ENCODE peak calls at places on chromosomes 13 and 19, in four cellular contexts. One of them, this sample, is unnamed.

GRCh38 chr19:3374369-3375112 is 8.2 kb downstream of the NFIC start:
- DNase-seq in heart right ventricle: peak; percentile 73
- DNase-seq in WERI-Rb-1: no peak
- DNase-seq in suprapubic skin: no peak
- DNase-seq in this sample: peak; percentile 69

GRCh38 chr13:46354143-46355087 is 32.6 kb downstream of the RUBCNL start:
- DNase-seq in heart right ventricle: no peak
- DNase-seq in WERI-Rb-1: no peak
- DNase-seq in suprapubic skin: no peak
- DNase-seq in this sample: no peak

GRCh38 chr13:43303040-43303729 is 279.8 kb downstream of the DNAJC15 start:
- DNase-seq in heart right ventricle: peak; percentile 57
- DNase-seq in WERI-Rb-1: peak; percentile 43
- DNase-seq in suprapubic skin: no peak
- DNase-seq in this sample: peak; percentile 24

GRCh38 chr13:92103673-92104296 is 705.4 kb downstream of the GPC5 start:
- DNase-seq in heart right ventricle: no peak
- DNase-seq in WERI-Rb-1: no peak
- DNase-seq in suprapubic skin: no peak
- DNase-seq in this sample: no peak

GRCh38 chr19:41195675-41196497 is 2.9 kb downstream of the CYP2S1 start:
- DNase-seq in heart right ventricle: no peak
- DNase-seq in WERI-Rb-1: no peak
- DNase-seq in suprapubic skin: no peak
- DNase-seq in this sample: no peak

GRCh38 chr13:105774739-105775460 is 760.6 kb downstream of the EFNB2 start:
- DNase-seq in heart right ventricle: no peak
- DNase-seq in WERI-Rb-1: no peak
- DNase-seq in suprapubic skin: no peak
- DNase-seq in this sample: no peak

GRCh38 chr19:39692166-39692565 is 12.1 kb upstream of the LGALS14 start:
- DNase-seq in heart right ventricle: no peak
- DNase-seq in WERI-Rb-1: no peak
- DNase-seq in suprapubic skin: no peak
- DNase-seq in this sample: no peak

GRCh38 chr19:737591-738093 is 13.3 kb upstream of the MISP start:
- DNase-seq in heart right ventricle: peak; percentile 59
- DNase-seq in WERI-Rb-1: peak; percentile 78
- DNase-seq in suprapubic skin: no peak
- DNase-seq in this sample: peak; percentile 47

GRCh38 chr19:51027126-51027806 is 850 bp upstream of the KLK11 start:
- DNase-seq in heart right ventricle: no peak
- DNase-seq in WERI-Rb-1: no peak
- DNase-seq in suprapubic skin: peak; percentile 54
- DNase-seq in this sample: no peak

GRCh38 chr13:20767309-20767943 is 6.3 kb downstream of the EEF1AKMT1 start:
- DNase-seq in heart right ventricle: no peak
- DNase-seq in WERI-Rb-1: no peak
- DNase-seq in suprapubic skin: no peak
- DNase-seq in this sample: no peak

GRCh38 chr19:39157275-39157996 is 31.9 kb downstream of the PAK4 start:
- DNase-seq in heart right ventricle: no peak
- DNase-seq in WERI-Rb-1: no peak
- DNase-seq in suprapubic skin: no peak
- DNase-seq in this sample: no peak

GRCh38 chr19:33811736-33812387 is 15.2 kb downstream of the KCTD15 start:
- DNase-seq in heart right ventricle: no peak
- DNase-seq in WERI-Rb-1: no peak
- DNase-seq in suprapubic skin: peak; percentile 27
- DNase-seq in this sample: no peak

GRCh38 chr19:16737909-16738308 is 18.3 kb downstream of the NWD1 start:
- DNase-seq in heart right ventricle: no peak
- DNase-seq in WERI-Rb-1: no peak
- DNase-seq in suprapubic skin: no peak
- DNase-seq in this sample: no peak

GRCh38 chr19:41588497-41589209 is 12.7 kb downstream of the CEACAM21 start:
- DNase-seq in heart right ventricle: no peak
- DNase-seq in WERI-Rb-1: no peak
- DNase-seq in suprapubic skin: no peak
- DNase-seq in this sample: no peak

GRCh38 chr13:104586010-104586746 is 1520.0 kb upstream of the SLC10A2 start:
- DNase-seq in heart right ventricle: no peak
- DNase-seq in WERI-Rb-1: no peak
- DNase-seq in suprapubic skin: no peak
- DNase-seq in this sample: no peak

GRCh38 chr19:35903550-35904179 is 1.3 kb downstream of the HCST start:
- DNase-seq in heart right ventricle: peak; percentile 70
- DNase-seq in WERI-Rb-1: no peak
- DNase-seq in suprapubic skin: peak; percentile 87
- DNase-seq in this sample: peak; percentile 40

GRCh38 chr13:28327761-28328607 is 166.9 kb downstream of the FLT1 start:
- DNase-seq in heart right ventricle: no peak
- DNase-seq in WERI-Rb-1: no peak
- DNase-seq in suprapubic skin: no peak
- DNase-seq in this sample: no peak

GRCh38 chr19:29517946-29518345 is 7.8 kb upstream of the VSTM2B start:
- DNase-seq in heart right ventricle: no peak
- DNase-seq in WERI-Rb-1: no peak
- DNase-seq in suprapubic skin: no peak
- DNase-seq in this sample: no peak

GRCh38 chr13:45799451-45799850 is 52.1 kb downstream of the SIAH3 start:
- DNase-seq in heart right ventricle: peak; percentile 44
- DNase-seq in WERI-Rb-1: peak; percentile 53
- DNase-seq in suprapubic skin: no peak
- DNase-seq in this sample: no peak

GRCh38 chr19:15447057-15447456 is 2.7 kb downstream of the WIZ start:
- DNase-seq in heart right ventricle: no peak
- DNase-seq in WERI-Rb-1: no peak
- DNase-seq in suprapubic skin: no peak
- DNase-seq in this sample: no peak

GRCh38 chr13:99161512-99161911 is 39.1 kb upstream of the UBAC2 start:
- DNase-seq in heart right ventricle: no peak
- DNase-seq in WERI-Rb-1: no peak
- DNase-seq in suprapubic skin: no peak
- DNase-seq in this sample: no peak

GRCh38 chr19:19477705-19478383 is 37.5 kb downstream of the TSSK6 start:
- DNase-seq in heart right ventricle: no peak
- DNase-seq in WERI-Rb-1: no peak
- DNase-seq in suprapubic skin: peak; percentile 61
- DNase-seq in this sample: no peak

GRCh38 chr19:16375936-16376185 is 51.2 kb downstream of the KLF2 start:
- DNase-seq in heart right ventricle: no peak
- DNase-seq in WERI-Rb-1: no peak
- DNase-seq in suprapubic skin: no peak
- DNase-seq in this sample: no peak

GRCh38 chr19:20860339-20860738 is 62.7 kb upstream of the ZNF85 start:
- DNase-seq in heart right ventricle: no peak
- DNase-seq in WERI-Rb-1: no peak
- DNase-seq in suprapubic skin: no peak
- DNase-seq in this sample: no peak

GRCh38 chr13:100941377-100941776 is 266.8 kb upstream of the TMTC4 start:
- DNase-seq in heart right ventricle: no peak
- DNase-seq in WERI-Rb-1: no peak
- DNase-seq in suprapubic skin: no peak
- DNase-seq in this sample: no peak

GRCh38 chr13:27712421-27712820 is 79.9 kb upstream of the GSX1 start:
- DNase-seq in heart right ventricle: peak; percentile 17
- DNase-seq in WERI-Rb-1: peak; percentile 20
- DNase-seq in suprapubic skin: no peak
- DNase-seq in this sample: no peak

GRCh38 chr13:109971745-109972090 is 185.3 kb upstream of the IRS2 start:
- DNase-seq in heart right ventricle: no peak
- DNase-seq in WERI-Rb-1: no peak
- DNase-seq in suprapubic skin: no peak
- DNase-seq in this sample: no peak

GRCh38 chr19:3599776-3600183 is 6.9 kb downstream of the TBXA2R start:
- DNase-seq in heart right ventricle: peak; percentile 9
- DNase-seq in WERI-Rb-1: no peak
- DNase-seq in suprapubic skin: peak; percentile 59
- DNase-seq in this sample: no peak

GRCh38 chr13:40247845-40248244 is 418.6 kb downstream of the FOXO1 start:
- DNase-seq in heart right ventricle: no peak
- DNase-seq in WERI-Rb-1: no peak
- DNase-seq in suprapubic skin: no peak
- DNase-seq in this sample: no peak

GRCh38 chr13:37059848-37060192 is 332 bp upstream of the SUPT20H start:
- DNase-seq in heart right ventricle: no peak
- DNase-seq in WERI-Rb-1: no peak
- DNase-seq in suprapubic skin: no peak
- DNase-seq in this sample: no peak

GRCh38 chr13:24851546-24851945 is 87.6 kb downstream of the RNF17 start:
- DNase-seq in heart right ventricle: no peak
- DNase-seq in WERI-Rb-1: no peak
- DNase-seq in suprapubic skin: no peak
- DNase-seq in this sample: no peak

GRCh38 chr19:58055483-58055874 is 3.6 kb upstream of the ZNF135 start:
- DNase-seq in heart right ventricle: no peak
- DNase-seq in WERI-Rb-1: peak; percentile 74
- DNase-seq in suprapubic skin: no peak
- DNase-seq in this sample: no peak

GRCh38 chr19:18466354-18466753 is 28.4 kb upstream of the ISYNA1 start:
- DNase-seq in heart right ventricle: no peak
- DNase-seq in WERI-Rb-1: no peak
- DNase-seq in suprapubic skin: no peak
- DNase-seq in this sample: no peak
- H3K27me3 ChIP-seq in heart right ventricle: no peaks in the 10 kb centered on the region
- H3K27me3 ChIP-seq in WERI-Rb-1: no peaks in the 10 kb centered on the region
- H3K27me3 ChIP-seq in suprapubic skin: no peaks in the 10 kb centered on the region
- H3K27me3 ChIP-seq in this sample: no peaks in the 10 kb centered on the region

DNA sequence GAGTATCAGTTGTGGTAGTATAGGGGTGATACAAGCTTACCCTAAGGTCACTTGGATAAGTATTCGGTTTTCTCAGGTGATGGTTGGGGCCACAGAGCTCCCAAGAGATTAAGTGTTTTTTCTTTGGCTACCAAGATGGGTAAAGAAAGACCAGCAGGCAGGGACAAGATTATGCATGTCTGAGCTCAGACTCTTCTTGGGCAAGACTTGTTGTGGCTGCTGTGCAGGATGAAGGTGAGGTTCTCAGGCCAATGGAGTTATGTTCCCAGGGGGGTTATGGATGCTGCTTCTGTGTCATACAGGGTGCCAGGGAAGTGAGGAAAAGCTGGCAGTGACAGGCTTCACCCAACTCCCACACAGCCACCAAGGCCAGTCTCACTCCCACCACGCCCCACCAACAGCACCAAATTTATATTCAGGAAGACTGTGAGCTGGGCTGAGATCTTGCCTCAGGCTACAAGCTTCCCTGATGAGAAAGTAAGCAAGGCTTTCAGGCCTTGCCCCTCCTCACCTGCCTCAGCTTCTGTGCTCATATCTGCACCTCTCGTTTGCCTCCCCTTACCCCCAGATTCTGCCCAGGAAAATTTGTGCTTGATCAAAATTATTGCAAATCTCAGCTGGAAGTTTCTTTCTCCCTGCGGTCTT is 511.8 kb upstream of the SLITRK1 start:
- DNase-seq in heart right ventricle: no peak
- DNase-seq in WERI-Rb-1: no peak
- DNase-seq in suprapubic skin: no peak
- DNase-seq in this sample: no peak
- H3K4me3 ChIP-seq in heart right ventricle: no peak overlapping the region
- H3K4me3 ChIP-seq in WERI-Rb-1: no peak overlapping the region
- H3K4me3 ChIP-seq in suprapubic skin: no peak overlapping the region
- H3K4me3 ChIP-seq in this sample: no peak overlapping the region

DNA sequence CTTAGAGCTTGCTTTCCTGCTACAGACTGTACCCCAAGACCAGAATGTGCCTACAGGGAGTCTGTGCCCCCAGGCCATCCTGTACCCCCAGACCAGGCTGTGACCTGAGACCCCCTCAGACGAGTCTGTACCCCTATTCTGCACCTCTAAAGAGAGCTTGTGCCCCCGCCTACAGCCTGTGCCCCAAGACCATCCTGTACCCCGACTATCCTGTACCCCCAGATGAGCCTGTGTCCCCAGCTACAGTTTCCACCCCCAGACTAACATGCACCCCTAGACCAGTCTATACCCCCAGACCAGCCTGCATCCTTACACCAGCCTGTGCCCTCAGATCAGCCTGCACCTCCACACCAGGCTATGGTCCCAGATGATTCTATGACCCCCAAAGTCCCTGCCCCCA is 2.0 kb downstream of the CACNG6 start:
- DNase-seq in heart right ventricle: no peak
- DNase-seq in WERI-Rb-1: no peak
- DNase-seq in suprapubic skin: no peak
- DNase-seq in this sample: no peak
- H3K27me3 ChIP-seq in heart right ventricle: peaks cover 64% of the 10 kb centered on the region
- H3K27me3 ChIP-seq in WERI-Rb-1: no peaks in the 10 kb centered on the region
- H3K27me3 ChIP-seq in suprapubic skin: peaks cover 78% of the 10 kb centered on the region
- H3K27me3 ChIP-seq in this sample: peaks cover 11% of the 10 kb centered on the region

GRCh38 chr13:114153485-114154080 is 21.2 kb upstream of the RASA3 start:
- DNase-seq in heart right ventricle: no peak
- DNase-seq in WERI-Rb-1: no peak
- DNase-seq in suprapubic skin: no peak
- DNase-seq in this sample: no peak

GRCh38 chr13:114152285-114152645 is 19.8 kb upstream of the RASA3 start:
- DNase-seq in heart right ventricle: no peak
- DNase-seq in WERI-Rb-1: no peak
- DNase-seq in suprapubic skin: no peak
- DNase-seq in this sample: no peak

GRCh38 chr13:114151565-114152284 is 19.3 kb upstream of the RASA3 start:
- DNase-seq in heart right ventricle: no peak
- DNase-seq in WERI-Rb-1: no peak
- DNase-seq in suprapubic skin: no peak
- DNase-seq in this sample: no peak

GRCh38 chr13:114154476-114154875 is 22.1 kb upstream of the RASA3 start:
- DNase-seq in heart right ventricle: no peak
- DNase-seq in WERI-Rb-1: no peak
- DNase-seq in suprapubic skin: no peak
- DNase-seq in this sample: no peak

GRCh38 chr13:114152831-114153371 is 20.5 kb upstream of the RASA3 start:
- DNase-seq in heart right ventricle: no peak
- DNase-seq in WERI-Rb-1: no peak
- DNase-seq in suprapubic skin: no peak
- DNase-seq in this sample: no peak
- H3K4me3 ChIP-seq in heart right ventricle: no peak overlapping the region
- H3K4me3 ChIP-seq in WERI-Rb-1: no peak overlapping the region
- H3K4me3 ChIP-seq in suprapubic skin: no peak overlapping the region
- H3K4me3 ChIP-seq in this sample: no peak overlapping the region